ENCODE peak calls at places on chromosomes 12 and 14, in four cellular contexts. Z, S, A and V are unnamed samples.

GRCh38 chr14:101008631-101009336 is 105.3 kb upstream of the RTL1 start:
- DNase-seq in Z (no peak), S (no peak), A (no peak), V (no peak)

GRCh38 chr14:74934476-74935339 is 11.6 kb upstream of the RPS6KL1 start:
- DNase-seq in Z (no peak), S (no peak), A (peak), V (peak)

GRCh38 chr14:54637829-54638446 is 71.0 kb downstream of the SAMD4A start:
- DNase-seq in Z (no peak), S (no peak), A (no peak), V (no peak)

GRCh38 chr14:99562848-99563748 is 40.9 kb downstream of the CCDC85C start:
- DNase-seq in Z (peak), S (peak), A (peak), V (peak)

GRCh38 chr14:100673085-100673806 is 53.4 kb upstream of the DLK1 start:
- DNase-seq in Z (no peak), S (peak), A (peak), V (peak)

GRCh38 chr14:52103416-52103815 is 34.6 kb upstream of the NID2 start:
- DNase-seq in Z (no peak), S (no peak), A (no peak), V (no peak)

GRCh38 chr12:30643366-30643765 is 52.3 kb downstream of the IPO8 start:
- DNase-seq in Z (no peak), S (no peak), A (no peak), V (no peak)

GRCh38 chr12:78328524-78328923 is 497.8 kb downstream of the NAV3 start:
- DNase-seq in Z (no peak), S (no peak), A (no peak), V (no peak)

GRCh38 chr14:28412076-28412475 is 354.5 kb upstream of the FOXG1 start:
- DNase-seq in Z (no peak), S (no peak), A (no peak), V (no peak)

GRCh38 chr14:35879654-35880249 is 53.6 kb downstream of the BRMS1L start:
- DNase-seq in Z (no peak), S (peak), A (peak), V (no peak)

GRCh38 chr12:12178545-12178944 is 88.3 kb downstream of the LRP6 start:
- DNase-seq in Z (no peak), S (no peak), A (no peak), V (no peak)

GRCh38 chr12:58502236-58502635 is 418.1 kb downstream of the LRIG3 start:
- DNase-seq in Z (no peak), S (peak), A (peak), V (no peak)

GRCh38 chr14:94671870-94672444 is 59.8 kb downstream of the SERPINA3 start:
- DNase-seq in Z (no peak), S (no peak), A (peak), V (no peak)

GRCh38 chr12:81811066-81811777 is 52.1 kb upstream of the PPFIA2 start:
- DNase-seq in Z (no peak), S (no peak), A (no peak), V (no peak)

GRCh38 chr14:104554608-104555401 is 24.8 kb upstream of the C14orf180 start:
- DNase-seq in Z (no peak), S (no peak), A (peak), V (peak)

GRCh38 chr12:80268924-80269749 is 169.8 kb downstream of the OTOGL start:
- DNase-seq in Z (no peak), S (no peak), A (no peak), V (no peak)

GRCh38 chr12:55654506-55655224 is 18.0 kb downstream of the OR10P1 start:
- DNase-seq in Z (no peak), S (no peak), A (no peak), V (no peak)

GRCh38 chr12:53867216-53868012 is 71.2 kb upstream of the HOXC13 start:
- DNase-seq in Z (no peak), S (no peak), A (no peak), V (no peak)

DNA sequence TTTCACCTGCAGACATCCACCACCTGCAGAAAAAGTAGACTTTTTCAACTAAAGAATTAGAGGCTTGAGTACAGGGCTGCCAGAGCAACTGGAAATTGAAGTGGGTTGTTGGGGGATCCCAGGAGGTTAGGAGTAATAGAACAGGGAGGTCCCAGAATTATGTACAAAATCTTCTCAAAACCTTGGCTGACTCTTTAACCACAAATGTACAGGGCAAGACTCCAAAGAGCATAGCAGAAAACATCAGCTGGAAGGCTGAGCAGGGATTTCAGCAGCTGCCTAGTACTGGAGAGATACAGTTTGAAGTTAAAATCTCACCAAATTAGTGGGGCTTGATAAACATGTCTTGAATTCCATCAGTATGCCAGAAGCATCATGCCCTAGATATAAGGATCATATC is 191.6 kb downstream of the CRADD start:
- DNase-seq in Z (no peak), S (no peak), A (no peak), V (no peak)
- H3K27ac ChIP-seq in Z (no peak), S (no peak), A (no peak), V (no peak)

GRCh38 chr12:1566449-1567135 is 27.8 kb downstream of the FBXL14 start:
- DNase-seq in Z (no peak), S (no peak), A (peak), V (no peak)

GRCh38 chr12:1565172-1565571 is 29.2 kb downstream of the FBXL14 start:
- DNase-seq in Z (no peak), S (no peak), A (no peak), V (no peak)

GRCh38 chr12:1560704-1561103 is 33.7 kb downstream of the FBXL14 start:
- DNase-seq in Z (no peak), S (no peak), A (no peak), V (no peak)

GRCh38 chr12:1559729-1560128 is 34.7 kb downstream of the FBXL14 start:
- DNase-seq in Z (no peak), S (no peak), A (no peak), V (no peak)

DNA sequence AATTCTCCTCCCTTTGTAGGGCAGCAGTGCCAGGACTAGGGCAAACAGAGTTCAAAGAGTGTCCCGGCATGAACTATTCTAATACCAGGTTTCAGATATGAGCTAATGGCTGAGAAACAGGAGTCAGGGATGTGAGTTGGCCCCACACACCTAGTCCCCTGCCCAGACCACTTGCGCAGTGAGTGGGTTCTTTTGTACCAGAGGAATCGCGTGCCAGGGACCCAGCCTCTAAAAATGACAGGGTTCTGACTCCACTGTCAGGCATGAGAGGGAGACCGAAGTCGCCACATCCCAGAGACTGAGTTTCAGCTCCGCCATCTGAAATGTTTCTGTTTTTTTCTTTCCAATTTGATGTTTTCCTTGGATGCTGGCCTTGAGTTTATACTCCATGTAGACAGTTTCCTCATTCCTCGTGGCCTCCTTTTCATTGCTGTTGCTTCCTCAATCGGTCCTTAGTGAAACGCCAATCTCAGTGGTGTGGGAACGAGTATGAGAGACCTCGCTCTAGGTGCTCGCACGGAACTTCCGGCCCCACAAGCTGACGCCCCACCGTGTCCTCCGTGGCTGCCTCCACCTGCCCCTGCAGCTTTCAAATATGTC is 31.5 kb downstream of the FBXL14 start:
- DNase-seq in Z (no peak), S (no peak), A (no peak), V (no peak)
- H3K27ac ChIP-seq in Z (no peak), S (no peak), A (no peak), V (no peak)

DNA sequence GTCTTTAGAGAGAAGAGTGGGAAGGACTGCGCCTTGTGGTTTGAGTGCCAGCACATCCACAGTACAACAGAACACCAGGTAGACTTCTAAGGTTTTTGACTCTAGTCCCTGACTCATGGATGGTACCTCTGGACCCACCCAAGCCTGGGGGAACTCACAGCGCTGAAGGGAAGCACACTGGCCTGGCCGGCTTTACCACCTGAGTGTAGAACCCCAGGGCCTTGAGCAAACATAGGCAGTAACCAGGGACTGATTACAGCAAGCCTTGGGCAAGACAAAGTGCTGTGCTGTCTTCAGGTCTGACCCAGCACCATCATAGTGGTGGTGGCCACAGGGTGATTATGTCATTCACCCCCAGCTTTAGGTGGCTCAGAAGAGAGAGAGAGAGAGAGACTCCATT is 17.2 kb downstream of the EML5 start:
- DNase-seq in Z (no peak), S (no peak), A (no peak), V (no peak)
- H3K27ac ChIP-seq in Z (no peak), S (no peak), A (no peak), V (no peak)

GRCh38 chr12:130967631-130968030 is 13.9 kb downstream of the ADGRD1 start:
- DNase-seq in Z (no peak), S (no peak), A (no peak), V (no peak)
- H3K27ac ChIP-seq in Z (no peak), S (no peak), A (no peak), V (no peak)